ENCODE peak calls at places on chromosomes 7 and 10, in eight cellular contexts. B, R, W, K, Z, D, I and Y are unnamed samples.

GRCh38 chr10:72260588-72261322 is 13.0 kb upstream of the DDIT4 start:
- DNase-seq in B (peak; percentile 64), R (peak; percentile 87), W (peak; percentile 88), K (peak; percentile 67), Z (peak; percentile 91), D (peak; percentile 68), I (peak; percentile 96), Y (peak; percentile 97)

GRCh38 chr7:17301491-17302101 is 3.1 kb downstream of the AHR start:
- DNase-seq in B (no peak), R (no peak), W (no peak), K (peak; percentile 27), Z (no peak), D (peak; percentile 47), I (peak; percentile 68), Y (no peak)

GRCh38 chr7:19317461-19317860 is 172.2 kb upstream of the FERD3L start:
- DNase-seq in B (no peak), R (no peak), W (no peak), K (no peak), Z (no peak), D (no peak), I (no peak), Y (no peak)

GRCh38 chr10:69049564-69049955 is 38.3 kb upstream of the SRGN start:
- DNase-seq in B (no peak), R (no peak), W (no peak), K (no peak), Z (no peak), D (no peak), I (no peak), Y (no peak)

GRCh38 chr7:69934475-69934903 is 336.2 kb downstream of the AUTS2 start:
- DNase-seq in B (no peak), R (no peak), W (no peak), K (peak; percentile 94), Z (peak; percentile 78), D (no peak), I (no peak), Y (no peak)

GRCh38 chr10:77289027-77289501 is 348.5 kb downstream of the KCNMA1 start:
- DNase-seq in B (no peak), R (no peak), W (no peak), K (no peak), Z (no peak), D (no peak), I (no peak), Y (peak; percentile 38)

GRCh38 chr10:115129752-115130151 is 36.6 kb downstream of the ATRNL1 start:
- DNase-seq in B (no peak), R (no peak), W (no peak), K (no peak), Z (no peak), D (no peak), I (no peak), Y (no peak)

GRCh38 chr7:47471358-47471703 is 110.6 kb downstream of the TNS3 start:
- DNase-seq in B (no peak), R (no peak), W (no peak), K (no peak), Z (no peak), D (no peak), I (no peak), Y (no peak)

GRCh38 chr7:3239291-3239691 is 61.8 kb upstream of the SDK1 start:
- DNase-seq in B (no peak), R (no peak), W (no peak), K (no peak), Z (peak; percentile 7), D (no peak), I (no peak), Y (no peak)

GRCh38 chr10:77176224-77176623 is 461.4 kb downstream of the KCNMA1 start:
- DNase-seq in B (no peak), R (no peak), W (no peak), K (no peak), Z (no peak), D (no peak), I (no peak), Y (no peak)

GRCh38 chr10:103458720-103459119 is at the start of gene CALHM1:
- DNase-seq in B (no peak), R (no peak), W (no peak), K (no peak), Z (peak; percentile 13), D (no peak), I (no peak), Y (peak; percentile 84)

GRCh38 chr7:50397971-50398324 is 52.2 kb downstream of the FIGNL1 start:
- DNase-seq in B (no peak), R (no peak), W (no peak), K (no peak), Z (no peak), D (no peak), I (no peak), Y (no peak)

GRCh38 chr7:149819961-149820340 is 18.2 kb upstream of the ZNF862 start:
- DNase-seq in B (no peak), R (no peak), W (no peak), K (no peak), Z (no peak), D (no peak), I (no peak), Y (no peak)

GRCh38 chr7:40303996-40304395 is 169.2 kb downstream of the SUGCT start:
- DNase-seq in B (no peak), R (no peak), W (no peak), K (no peak), Z (no peak), D (no peak), I (no peak), Y (no peak)